ENCODE peak calls at places on chromosomes 2 and 18, in eight cellular contexts. One of them, this sample, is unnamed.

GRCh38 chr2:224160917-224161316 is 121.8 kb upstream of the SERPINE2 start:
- DNase-seq in EH: peak
- DNase-seq in NCI-H2029 treated with DMSO at 0.1 percent for 48 hours: no peak
- DNase-seq in AG20443: peak
- DNase-seq in activated CD4-positive, alpha-beta T cell treated with anti-CD3 and anti-CD28 coated beads, Interleukin-2, amount 10 ng/mL, durations not matched to agents 24 days and 14 days: no peak
- DNase-seq in COR-L47: no peak
- DNase-seq in GM12878: no peak
- DNase-seq in stimulated activated CD4-positive, alpha-beta T cell treated with anti-CD3 and anti-CD28 coated beads, Interleukin-1b, Interleukin-23, amount 100 ng/mL, for 24 hours: no peak
- DNase-seq in this sample: no peak

GRCh38 chr18:55473534-55473933 is 114.5 kb downstream of the TCF4 start:
- DNase-seq in EH: no peak
- DNase-seq in NCI-H2029 treated with DMSO at 0.1 percent for 48 hours: no peak
- DNase-seq in AG20443: no peak
- DNase-seq in activated CD4-positive, alpha-beta T cell treated with anti-CD3 and anti-CD28 coated beads, Interleukin-2, amount 10 ng/mL, durations not matched to agents 24 days and 14 days: no peak
- DNase-seq in COR-L47: no peak
- DNase-seq in GM12878: no peak
- DNase-seq in stimulated activated CD4-positive, alpha-beta T cell treated with anti-CD3 and anti-CD28 coated beads, Interleukin-1b, Interleukin-23, amount 100 ng/mL, for 24 hours: no peak
- DNase-seq in this sample: no peak

GRCh38 chr2:29238497-29238896 is 123.3 kb downstream of the CLIP4 start:
- DNase-seq in EH: peak
- DNase-seq in NCI-H2029 treated with DMSO at 0.1 percent for 48 hours: no peak
- DNase-seq in AG20443: peak
- DNase-seq in activated CD4-positive, alpha-beta T cell treated with anti-CD3 and anti-CD28 coated beads, Interleukin-2, amount 10 ng/mL, durations not matched to agents 24 days and 14 days: no peak
- DNase-seq in COR-L47: peak
- DNase-seq in GM12878: no peak
- DNase-seq in stimulated activated CD4-positive, alpha-beta T cell treated with anti-CD3 and anti-CD28 coated beads, Interleukin-1b, Interleukin-23, amount 100 ng/mL, for 24 hours: no peak
- DNase-seq in this sample: no peak

GRCh38 chr18:335741-336140 is 67.9 kb upstream of the THOC1 start:
- DNase-seq in EH: no peak
- DNase-seq in NCI-H2029 treated with DMSO at 0.1 percent for 48 hours: no peak
- DNase-seq in AG20443: no peak
- DNase-seq in activated CD4-positive, alpha-beta T cell treated with anti-CD3 and anti-CD28 coated beads, Interleukin-2, amount 10 ng/mL, durations not matched to agents 24 days and 14 days: no peak
- DNase-seq in COR-L47: no peak
- DNase-seq in GM12878: no peak
- DNase-seq in stimulated activated CD4-positive, alpha-beta T cell treated with anti-CD3 and anti-CD28 coated beads, Interleukin-1b, Interleukin-23, amount 100 ng/mL, for 24 hours: no peak
- DNase-seq in this sample: no peak

GRCh38 chr18:4353853-4354418 is 101.2 kb downstream of the DLGAP1 start:
- DNase-seq in EH: no peak
- DNase-seq in NCI-H2029 treated with DMSO at 0.1 percent for 48 hours: no peak
- DNase-seq in AG20443: no peak
- DNase-seq in activated CD4-positive, alpha-beta T cell treated with anti-CD3 and anti-CD28 coated beads, Interleukin-2, amount 10 ng/mL, durations not matched to agents 24 days and 14 days: no peak
- DNase-seq in COR-L47: no peak
- DNase-seq in GM12878: no peak
- DNase-seq in stimulated activated CD4-positive, alpha-beta T cell treated with anti-CD3 and anti-CD28 coated beads, Interleukin-1b, Interleukin-23, amount 100 ng/mL, for 24 hours: no peak
- DNase-seq in this sample: no peak

GRCh38 chr18:12321331-12321730 is 13.3 kb downstream of the TUBB6 start:
- DNase-seq in EH: peak
- DNase-seq in NCI-H2029 treated with DMSO at 0.1 percent for 48 hours: no peak
- DNase-seq in AG20443: no peak
- DNase-seq in activated CD4-positive, alpha-beta T cell treated with anti-CD3 and anti-CD28 coated beads, Interleukin-2, amount 10 ng/mL, durations not matched to agents 24 days and 14 days: no peak
- DNase-seq in COR-L47: no peak
- DNase-seq in GM12878: no peak
- DNase-seq in stimulated activated CD4-positive, alpha-beta T cell treated with anti-CD3 and anti-CD28 coated beads, Interleukin-1b, Interleukin-23, amount 100 ng/mL, for 24 hours: no peak
- DNase-seq in this sample: no peak

GRCh38 chr2:175926272-175926671 is 75.8 kb downstream of the LNPK start:
- DNase-seq in EH: peak
- DNase-seq in NCI-H2029 treated with DMSO at 0.1 percent for 48 hours: no peak
- DNase-seq in AG20443: peak
- DNase-seq in activated CD4-positive, alpha-beta T cell treated with anti-CD3 and anti-CD28 coated beads, Interleukin-2, amount 10 ng/mL, durations not matched to agents 24 days and 14 days: no peak
- DNase-seq in COR-L47: no peak
- DNase-seq in GM12878: no peak
- DNase-seq in stimulated activated CD4-positive, alpha-beta T cell treated with anti-CD3 and anti-CD28 coated beads, Interleukin-1b, Interleukin-23, amount 100 ng/mL, for 24 hours: no peak
- DNase-seq in this sample: no peak

GRCh38 chr18:7754725-7755181 is 187.6 kb downstream of the PTPRM start:
- DNase-seq in EH: peak
- DNase-seq in NCI-H2029 treated with DMSO at 0.1 percent for 48 hours: no peak
- DNase-seq in AG20443: no peak
- DNase-seq in activated CD4-positive, alpha-beta T cell treated with anti-CD3 and anti-CD28 coated beads, Interleukin-2, amount 10 ng/mL, durations not matched to agents 24 days and 14 days: no peak
- DNase-seq in COR-L47: no peak
- DNase-seq in GM12878: no peak
- DNase-seq in stimulated activated CD4-positive, alpha-beta T cell treated with anti-CD3 and anti-CD28 coated beads, Interleukin-1b, Interleukin-23, amount 100 ng/mL, for 24 hours: no peak
- DNase-seq in this sample: no peak

GRCh38 chr2:171393487-171393886 is 40.3 kb downstream of the METTL8 start:
- DNase-seq in EH: no peak
- DNase-seq in NCI-H2029 treated with DMSO at 0.1 percent for 48 hours: no peak
- DNase-seq in AG20443: no peak
- DNase-seq in activated CD4-positive, alpha-beta T cell treated with anti-CD3 and anti-CD28 coated beads, Interleukin-2, amount 10 ng/mL, durations not matched to agents 24 days and 14 days: no peak
- DNase-seq in COR-L47: no peak
- DNase-seq in GM12878: no peak
- DNase-seq in stimulated activated CD4-positive, alpha-beta T cell treated with anti-CD3 and anti-CD28 coated beads, Interleukin-1b, Interleukin-23, amount 100 ng/mL, for 24 hours: no peak
- DNase-seq in this sample: no peak

GRCh38 chr2:96927420-96928171 is 57.7 kb upstream of the SEMA4C start:
- DNase-seq in EH: peak
- DNase-seq in NCI-H2029 treated with DMSO at 0.1 percent for 48 hours: peak
- DNase-seq in AG20443: peak
- DNase-seq in activated CD4-positive, alpha-beta T cell treated with anti-CD3 and anti-CD28 coated beads, Interleukin-2, amount 10 ng/mL, durations not matched to agents 24 days and 14 days: no peak
- DNase-seq in COR-L47: peak
- DNase-seq in GM12878: no peak
- DNase-seq in stimulated activated CD4-positive, alpha-beta T cell treated with anti-CD3 and anti-CD28 coated beads, Interleukin-1b, Interleukin-23, amount 100 ng/mL, for 24 hours: no peak
- DNase-seq in this sample: no peak

GRCh38 chr18:55650363-55650870 is 62.4 kb upstream of the TCF4 start:
- DNase-seq in EH: peak
- DNase-seq in NCI-H2029 treated with DMSO at 0.1 percent for 48 hours: no peak
- DNase-seq in AG20443: peak
- DNase-seq in activated CD4-positive, alpha-beta T cell treated with anti-CD3 and anti-CD28 coated beads, Interleukin-2, amount 10 ng/mL, durations not matched to agents 24 days and 14 days: no peak
- DNase-seq in COR-L47: no peak
- DNase-seq in GM12878: no peak
- DNase-seq in stimulated activated CD4-positive, alpha-beta T cell treated with anti-CD3 and anti-CD28 coated beads, Interleukin-1b, Interleukin-23, amount 100 ng/mL, for 24 hours: no peak
- DNase-seq in this sample: no peak